ENCODE peak calls at places on chromosomes 12 and 14, in six cellular contexts. J, H, P, L, T and B are unnamed samples.

GRCh38 chr12:109266106-109266879 is 42.8 kb downstream of the FOXN4 start:
- DNase-seq in J (no peak), H (no peak), P (peak), L (no peak), T (no peak), B (no peak)

GRCh38 chr14:101360045-101360931 is 201.0 kb upstream of the DIO3 start:
- DNase-seq in J (no peak), H (no peak), P (peak), L (no peak), T (peak), B (no peak)

GRCh38 chr12:116856729-116857128 is 24.5 kb downstream of the HRK start:
- DNase-seq in J (no peak), H (no peak), P (no peak), L (no peak), T (no peak), B (no peak)

GRCh38 chr12:52487211-52487610 is 5.8 kb downstream of the KRT6A start:
- DNase-seq in J (no peak), H (no peak), P (no peak), L (no peak), T (no peak), B (no peak)

GRCh38 chr12:116954700-116955381 is 44.1 kb downstream of the FBXW8 start:
- DNase-seq in J (no peak), H (no peak), P (no peak), L (no peak), T (no peak), B (no peak)

GRCh38 chr14:105210266-105211025 is 29.3 kb upstream of the NUDT14 start:
- DNase-seq in J (no peak), H (no peak), P (no peak), L (no peak), T (no peak), B (no peak)

GRCh38 chr12:124395284-124395752 is 100.4 kb downstream of the RFLNA start:
- DNase-seq in J (no peak), H (no peak), P (no peak), L (no peak), T (no peak), B (peak)

GRCh38 chr14:64682173-64682710 is 22.0 kb upstream of the PLEKHG3 start:
- DNase-seq in J (peak), H (peak), P (peak), L (peak), T (no peak), B (peak)

GRCh38 chr14:23114669-23115491 is 4.2 kb downstream of the CEBPE start:
- DNase-seq in J (peak), H (peak), P (peak), L (peak), T (no peak), B (peak)

GRCh38 chr12:56723889-56724659 is 1.0 kb downstream of the NACA start:
- DNase-seq in J (peak), H (peak), P (peak), L (peak), T (peak), B (peak)

GRCh38 chr14:97489750-97490149 is 692.6 kb downstream of the VRK1 start:
- DNase-seq in J (no peak), H (no peak), P (no peak), L (no peak), T (no peak), B (no peak)

GRCh38 chr12:64656429-64656828 is 46.1 kb downstream of the RASSF3 start:
- DNase-seq in J (no peak), H (no peak), P (peak), L (no peak), T (no peak), B (no peak)

GRCh38 chr12:46921754-46922113 is 95.9 kb upstream of the SLC38A4 start:
- DNase-seq in J (no peak), H (no peak), P (peak), L (peak), T (no peak), B (peak)

GRCh38 chr12:13373131-13373530 is 176.6 kb downstream of the EMP1 start:
- DNase-seq in J (no peak), H (no peak), P (no peak), L (no peak), T (peak), B (peak)

GRCh38 chr12:29145372-29146170 is 3.5 kb upstream of the FAR2 start:
- DNase-seq in J (no peak), H (no peak), P (no peak), L (no peak), T (no peak), B (no peak)

GRCh38 chr12:62732861-62733427 is 202.0 kb downstream of the PPM1H start:
- DNase-seq in J (peak), H (no peak), P (peak), L (peak), T (no peak), B (peak)

GRCh38 chr12:116559330-116560080 is at the start of gene MAP1LC3B2:
- DNase-seq in J (peak), H (no peak), P (peak), L (peak), T (no peak), B (peak)

GRCh38 chr12:51536159-51536558 is 54.9 kb upstream of the SCN8A start:
- DNase-seq in J (no peak), H (no peak), P (no peak), L (peak), T (no peak), B (peak)

GRCh38 chr12:18262514-18262913 is 1.2 kb downstream of the PIK3C2G start:
- DNase-seq in J (no peak), H (no peak), P (no peak), L (no peak), T (no peak), B (no peak)

DNA sequence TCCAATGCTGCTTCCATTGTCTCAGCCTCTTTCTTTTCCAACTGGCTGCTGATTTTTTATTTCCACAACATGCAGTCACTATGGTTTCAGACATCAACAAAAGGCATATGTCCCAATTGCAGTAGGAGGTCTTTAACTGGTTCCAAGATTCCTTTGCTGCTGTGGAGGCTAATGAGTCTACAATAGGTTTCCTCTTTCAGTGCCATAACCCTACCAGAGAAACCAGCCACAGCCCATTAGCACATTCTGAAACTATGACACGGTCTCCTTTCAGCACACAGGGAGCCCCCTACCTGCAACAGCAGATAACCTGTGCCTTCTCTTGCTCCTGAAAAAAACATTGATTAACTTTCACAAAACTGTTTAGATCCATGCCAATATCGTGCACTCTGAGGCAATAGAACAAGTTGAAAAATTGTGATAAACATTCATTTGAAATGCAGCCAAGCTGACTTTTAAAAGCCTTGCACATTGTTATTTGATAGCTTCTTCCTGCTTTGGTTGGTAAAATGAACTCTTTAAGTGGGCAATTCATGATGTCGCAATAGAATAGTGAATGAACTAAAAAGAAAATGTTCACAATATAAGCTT is 32.4 kb downstream of the PLEKHG7 start:
- DNase-seq in J (peak), H (no peak), P (peak), L (peak), T (peak), B (peak)
- TF ChIP-seq CTCF in J (peak), H (no peak), P (no peak), L (peak), T (no peak), B (no peak)

GRCh38 chr14:61329478-61330051 is 8.2 kb downstream of the PRKCH start:
- DNase-seq in J (no peak), H (no peak), P (no peak), L (no peak), T (no peak), B (no peak)
- H3K4me3 ChIP-seq in J (no peak), H (no peak), P (no peak), L (no peak), T (no peak), B (no peak)

GRCh38 chr14:94309721-94310120 is 13.4 kb downstream of the SERPINA6 start:
- DNase-seq in J (no peak), H (no peak), P (no peak), L (no peak), T (peak), B (no peak)

GRCh38 chr14:94306047-94306978 is 13.2 kb upstream of the SERPINA10 start:
- DNase-seq in J (no peak), H (no peak), P (no peak), L (no peak), T (peak), B (no peak)

GRCh38 chr14:94310248-94310647 is 12.9 kb downstream of the SERPINA6 start:
- DNase-seq in J (no peak), H (no peak), P (no peak), L (no peak), T (peak), B (no peak)

GRCh38 chr14:94305620-94306019 is 12.6 kb upstream of the SERPINA10 start:
- DNase-seq in J (no peak), H (no peak), P (no peak), L (no peak), T (peak), B (no peak)

DNA sequence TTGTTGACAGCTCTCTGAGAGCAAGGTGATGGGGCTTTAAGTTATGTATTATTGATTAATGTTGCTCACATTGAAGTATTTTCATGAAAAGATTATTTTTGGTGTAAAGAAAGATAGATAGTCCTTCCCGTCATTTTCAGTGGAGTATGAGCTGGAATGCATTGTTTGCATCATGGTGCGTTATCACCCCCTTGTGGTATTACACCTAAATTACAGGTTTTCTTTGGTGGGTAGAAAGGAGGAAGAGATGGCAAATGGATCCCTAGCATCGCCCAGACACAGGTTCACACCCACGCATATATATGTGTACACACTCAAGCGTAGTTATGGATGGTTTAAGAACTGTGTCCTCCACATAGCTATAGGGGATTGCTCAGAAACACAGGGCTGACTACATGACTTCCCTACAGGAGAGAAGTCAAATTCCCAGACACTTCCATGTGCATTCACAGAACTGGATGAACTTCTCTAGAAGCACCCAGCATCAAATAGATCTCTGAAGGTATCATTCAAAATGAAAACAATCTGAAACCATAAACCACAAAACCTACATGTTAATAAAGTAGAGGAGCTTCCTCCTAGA is 14.4 kb upstream of the SERPINA10 start:
- DNase-seq in J (no peak), H (no peak), P (no peak), L (peak), T (peak), B (no peak)
- TF ChIP-seq CTCF in J (peak), H (no peak), P (no peak), L (peak), T (no peak), B (peak)

GRCh38 chr12:34342048-34342447 is 319.8 kb downstream of the ALG10 start:
- DNase-seq in J (no peak), H (no peak), P (no peak), L (no peak), T (no peak), B (no peak)
- H3K4me3 ChIP-seq in J (no peak), H (no peak), P (no peak), L (no peak), T (no peak), B (no peak)